ENCODE peak calls at places on chromosomes 4 and X, in six cellular contexts. One of them, this sample, is unnamed.

GRCh38 chrX:154419688-154420401 is 8.5 kb downstream of the TAFAZZIN start:
- DNase-seq in T-helper 2 cell: no peak
- DNase-seq in activated T-cell treated with anti-CD3 and anti-CD28 coated beads, Interleukin-2, amount 50 U/mL, for 72 hours: no peak
- DNase-seq in effector CD4-positive, alpha-beta T cell: no peak
- DNase-seq in activated B cell treated with CpG ODN at 0.5 μM for 24 hours: no peak
- DNase-seq in Daoy: no peak
- DNase-seq in this sample: no peak

GRCh38 chr4:53061467-53061866 is 199.3 kb downstream of the RASL11B start:
- DNase-seq in T-helper 2 cell: no peak
- DNase-seq in activated T-cell treated with anti-CD3 and anti-CD28 coated beads, Interleukin-2, amount 50 U/mL, for 72 hours: no peak
- DNase-seq in effector CD4-positive, alpha-beta T cell: no peak
- DNase-seq in activated B cell treated with CpG ODN at 0.5 μM for 24 hours: no peak
- DNase-seq in Daoy: no peak
- DNase-seq in this sample: no peak

GRCh38 chr4:20248155-20248558 is 3.5 kb upstream of the SLIT2 start:
- DNase-seq in T-helper 2 cell: no peak
- DNase-seq in activated T-cell treated with anti-CD3 and anti-CD28 coated beads, Interleukin-2, amount 50 U/mL, for 72 hours: no peak
- DNase-seq in effector CD4-positive, alpha-beta T cell: no peak
- DNase-seq in activated B cell treated with CpG ODN at 0.5 μM for 24 hours: no peak
- DNase-seq in Daoy: peak
- DNase-seq in this sample: no peak

GRCh38 chr4:15914736-15915135 is 23.8 kb downstream of the FGFBP1 start:
- DNase-seq in T-helper 2 cell: no peak
- DNase-seq in activated T-cell treated with anti-CD3 and anti-CD28 coated beads, Interleukin-2, amount 50 U/mL, for 72 hours: no peak
- DNase-seq in effector CD4-positive, alpha-beta T cell: no peak
- DNase-seq in activated B cell treated with CpG ODN at 0.5 μM for 24 hours: no peak
- DNase-seq in Daoy: peak
- DNase-seq in this sample: no peak

GRCh38 chrX:103170216-103170615 is 44.7 kb upstream of the BEX4 start:
- DNase-seq in T-helper 2 cell: no peak
- DNase-seq in activated T-cell treated with anti-CD3 and anti-CD28 coated beads, Interleukin-2, amount 50 U/mL, for 72 hours: no peak
- DNase-seq in effector CD4-positive, alpha-beta T cell: no peak
- DNase-seq in activated B cell treated with CpG ODN at 0.5 μM for 24 hours: no peak
- DNase-seq in Daoy: peak
- DNase-seq in this sample: no peak

GRCh38 chrX:154396948-154397887 is 959 bp upstream of the RPL10 start:
- DNase-seq in T-helper 2 cell: peak
- DNase-seq in activated T-cell treated with anti-CD3 and anti-CD28 coated beads, Interleukin-2, amount 50 U/mL, for 72 hours: peak
- DNase-seq in effector CD4-positive, alpha-beta T cell: no peak
- DNase-seq in activated B cell treated with CpG ODN at 0.5 μM for 24 hours: peak
- DNase-seq in Daoy: no peak
- DNase-seq in this sample: peak

GRCh38 chr4:1328267-1329155 is 18.5 kb upstream of the UVSSA start:
- DNase-seq in T-helper 2 cell: no peak
- DNase-seq in activated T-cell treated with anti-CD3 and anti-CD28 coated beads, Interleukin-2, amount 50 U/mL, for 72 hours: no peak
- DNase-seq in effector CD4-positive, alpha-beta T cell: no peak
- DNase-seq in activated B cell treated with CpG ODN at 0.5 μM for 24 hours: no peak
- DNase-seq in Daoy: no peak
- DNase-seq in this sample: no peak

GRCh38 chr4:15003441-15003890 is 1.2 kb downstream of the CPEB2 start:
- DNase-seq in T-helper 2 cell: peak
- DNase-seq in activated T-cell treated with anti-CD3 and anti-CD28 coated beads, Interleukin-2, amount 50 U/mL, for 72 hours: peak
- DNase-seq in effector CD4-positive, alpha-beta T cell: no peak
- DNase-seq in activated B cell treated with CpG ODN at 0.5 μM for 24 hours: peak
- DNase-seq in Daoy: no peak
- DNase-seq in this sample: peak

GRCh38 chr4:23269583-23269982 is 576.8 kb downstream of the GBA3 start:
- DNase-seq in T-helper 2 cell: no peak
- DNase-seq in activated T-cell treated with anti-CD3 and anti-CD28 coated beads, Interleukin-2, amount 50 U/mL, for 72 hours: no peak
- DNase-seq in effector CD4-positive, alpha-beta T cell: no peak
- DNase-seq in activated B cell treated with CpG ODN at 0.5 μM for 24 hours: no peak
- DNase-seq in Daoy: no peak
- DNase-seq in this sample: no peak

GRCh38 chrX:134418317-134419113 is 41.5 kb upstream of the HPRT1 start:
- DNase-seq in T-helper 2 cell: no peak
- DNase-seq in activated T-cell treated with anti-CD3 and anti-CD28 coated beads, Interleukin-2, amount 50 U/mL, for 72 hours: no peak
- DNase-seq in effector CD4-positive, alpha-beta T cell: no peak
- DNase-seq in activated B cell treated with CpG ODN at 0.5 μM for 24 hours: no peak
- DNase-seq in Daoy: no peak
- DNase-seq in this sample: no peak

GRCh38 chr4:108426493-108426892 is 193.9 kb upstream of the RPL34 start:
- DNase-seq in T-helper 2 cell: no peak
- DNase-seq in activated T-cell treated with anti-CD3 and anti-CD28 coated beads, Interleukin-2, amount 50 U/mL, for 72 hours: peak
- DNase-seq in effector CD4-positive, alpha-beta T cell: no peak
- DNase-seq in activated B cell treated with CpG ODN at 0.5 μM for 24 hours: no peak
- DNase-seq in Daoy: peak
- DNase-seq in this sample: no peak

GRCh38 chr4:185783574-185783973 is 28.4 kb downstream of the SORBS2 start:
- DNase-seq in T-helper 2 cell: no peak
- DNase-seq in activated T-cell treated with anti-CD3 and anti-CD28 coated beads, Interleukin-2, amount 50 U/mL, for 72 hours: no peak
- DNase-seq in effector CD4-positive, alpha-beta T cell: no peak
- DNase-seq in activated B cell treated with CpG ODN at 0.5 μM for 24 hours: no peak
- DNase-seq in Daoy: no peak
- DNase-seq in this sample: no peak

GRCh38 chr4:83132065-83132464 is 17.5 kb upstream of the PLAC8 start:
- DNase-seq in T-helper 2 cell: no peak
- DNase-seq in activated T-cell treated with anti-CD3 and anti-CD28 coated beads, Interleukin-2, amount 50 U/mL, for 72 hours: no peak
- DNase-seq in effector CD4-positive, alpha-beta T cell: no peak
- DNase-seq in activated B cell treated with CpG ODN at 0.5 μM for 24 hours: no peak
- DNase-seq in Daoy: no peak
- DNase-seq in this sample: no peak

GRCh38 chrX:9003041-9003440 is 30.9 kb downstream of the FAM9B start:
- DNase-seq in T-helper 2 cell: no peak
- DNase-seq in activated T-cell treated with anti-CD3 and anti-CD28 coated beads, Interleukin-2, amount 50 U/mL, for 72 hours: no peak
- DNase-seq in effector CD4-positive, alpha-beta T cell: no peak
- DNase-seq in activated B cell treated with CpG ODN at 0.5 μM for 24 hours: no peak
- DNase-seq in Daoy: no peak
- DNase-seq in this sample: no peak

GRCh38 chr4:77360451-77360850 is 203.4 kb downstream of the CCNG2 start:
- DNase-seq in T-helper 2 cell: no peak
- DNase-seq in activated T-cell treated with anti-CD3 and anti-CD28 coated beads, Interleukin-2, amount 50 U/mL, for 72 hours: no peak
- DNase-seq in effector CD4-positive, alpha-beta T cell: no peak
- DNase-seq in activated B cell treated with CpG ODN at 0.5 μM for 24 hours: no peak
- DNase-seq in Daoy: no peak
- DNase-seq in this sample: no peak

GRCh38 chr4:78704981-78705757 is 71.0 kb upstream of the BMP2K start:
- DNase-seq in T-helper 2 cell: no peak
- DNase-seq in activated T-cell treated with anti-CD3 and anti-CD28 coated beads, Interleukin-2, amount 50 U/mL, for 72 hours: no peak
- DNase-seq in effector CD4-positive, alpha-beta T cell: no peak
- DNase-seq in activated B cell treated with CpG ODN at 0.5 μM for 24 hours: no peak
- DNase-seq in Daoy: no peak
- DNase-seq in this sample: no peak

GRCh38 chr4:70895846-70896435 is 6.2 kb upstream of the MOB1B start:
- DNase-seq in T-helper 2 cell: no peak
- DNase-seq in activated T-cell treated with anti-CD3 and anti-CD28 coated beads, Interleukin-2, amount 50 U/mL, for 72 hours: no peak
- DNase-seq in effector CD4-positive, alpha-beta T cell: no peak
- DNase-seq in activated B cell treated with CpG ODN at 0.5 μM for 24 hours: no peak
- DNase-seq in Daoy: no peak
- DNase-seq in this sample: no peak

GRCh38 chr4:22048326-22048725 is 99.8 kb upstream of the KCNIP4 start:
- DNase-seq in T-helper 2 cell: no peak
- DNase-seq in activated T-cell treated with anti-CD3 and anti-CD28 coated beads, Interleukin-2, amount 50 U/mL, for 72 hours: no peak
- DNase-seq in effector CD4-positive, alpha-beta T cell: no peak
- DNase-seq in activated B cell treated with CpG ODN at 0.5 μM for 24 hours: no peak
- DNase-seq in Daoy: no peak
- DNase-seq in this sample: no peak

GRCh38 chr4:176163041-176163440 is 32.3 kb downstream of the SPATA4 start:
- DNase-seq in T-helper 2 cell: no peak
- DNase-seq in activated T-cell treated with anti-CD3 and anti-CD28 coated beads, Interleukin-2, amount 50 U/mL, for 72 hours: no peak
- DNase-seq in effector CD4-positive, alpha-beta T cell: no peak
- DNase-seq in activated B cell treated with CpG ODN at 0.5 μM for 24 hours: no peak
- DNase-seq in Daoy: no peak
- DNase-seq in this sample: no peak

GRCh38 chrX:9662148-9662547 is 103.5 kb downstream of the GPR143 start:
- DNase-seq in T-helper 2 cell: no peak
- DNase-seq in activated T-cell treated with anti-CD3 and anti-CD28 coated beads, Interleukin-2, amount 50 U/mL, for 72 hours: no peak
- DNase-seq in effector CD4-positive, alpha-beta T cell: no peak
- DNase-seq in activated B cell treated with CpG ODN at 0.5 μM for 24 hours: no peak
- DNase-seq in Daoy: peak
- DNase-seq in this sample: no peak

GRCh38 chr4:1655676-1656075 is 28.4 kb downstream of the FAM53A start:
- DNase-seq in T-helper 2 cell: no peak
- DNase-seq in activated T-cell treated with anti-CD3 and anti-CD28 coated beads, Interleukin-2, amount 50 U/mL, for 72 hours: no peak
- DNase-seq in effector CD4-positive, alpha-beta T cell: no peak
- DNase-seq in activated B cell treated with CpG ODN at 0.5 μM for 24 hours: no peak
- DNase-seq in Daoy: no peak
- DNase-seq in this sample: no peak

GRCh38 chrX:129737921-129738320 is 858 bp upstream of the XPNPEP2 start:
- DNase-seq in T-helper 2 cell: no peak
- DNase-seq in activated T-cell treated with anti-CD3 and anti-CD28 coated beads, Interleukin-2, amount 50 U/mL, for 72 hours: no peak
- DNase-seq in effector CD4-positive, alpha-beta T cell: no peak
- DNase-seq in activated B cell treated with CpG ODN at 0.5 μM for 24 hours: no peak
- DNase-seq in Daoy: peak
- DNase-seq in this sample: no peak

GRCh38 chr4:141036786-141037185 is 96.5 kb downstream of the RNF150 start:
- DNase-seq in T-helper 2 cell: no peak
- DNase-seq in activated T-cell treated with anti-CD3 and anti-CD28 coated beads, Interleukin-2, amount 50 U/mL, for 72 hours: no peak
- DNase-seq in effector CD4-positive, alpha-beta T cell: no peak
- DNase-seq in activated B cell treated with CpG ODN at 0.5 μM for 24 hours: no peak
- DNase-seq in Daoy: no peak
- DNase-seq in this sample: no peak

GRCh38 chr4:128570380-128570779 is 239.1 kb upstream of the JADE1 start:
- DNase-seq in T-helper 2 cell: no peak
- DNase-seq in activated T-cell treated with anti-CD3 and anti-CD28 coated beads, Interleukin-2, amount 50 U/mL, for 72 hours: no peak
- DNase-seq in effector CD4-positive, alpha-beta T cell: no peak
- DNase-seq in activated B cell treated with CpG ODN at 0.5 μM for 24 hours: no peak
- DNase-seq in Daoy: peak
- DNase-seq in this sample: no peak

GRCh38 chrX:53223068-53223693 is 1.8 kb downstream of the KDM5C start:
- DNase-seq in T-helper 2 cell: no peak
- DNase-seq in activated T-cell treated with anti-CD3 and anti-CD28 coated beads, Interleukin-2, amount 50 U/mL, for 72 hours: no peak
- DNase-seq in effector CD4-positive, alpha-beta T cell: no peak
- DNase-seq in activated B cell treated with CpG ODN at 0.5 μM for 24 hours: no peak
- DNase-seq in Daoy: no peak
- DNase-seq in this sample: no peak

This sample was measured in activated CD4-positive, alpha-beta memory T cell treated with anti-CD3 and anti-CD28 coated beads for 36 hours.